ENCODE peak calls at places on chromosome 13, in seven cellular contexts. Z, T, N, F, V, R and O are unnamed samples.

GRCh38 chr13:109673477-109673876 is 112.9 kb downstream of the IRS2 start:
- DNase-seq in R (peak; percentile 27), T (no peak), F (no peak), V (no peak), N (no peak), Z (no peak), O (no peak)

GRCh38 chr13:113060557-113061270 is 44.9 kb upstream of the F7 start:
- DNase-seq in Z (no peak), V (no peak), F (no peak), T (peak; percentile 55), N (no peak), R (no peak), O (no peak)

GRCh38 chr13:112065867-112066623 is 904 bp upstream of the SOX1 start:
- DNase-seq in N (no peak), V (no peak), T (no peak), Z (no peak), F (no peak), R (no peak), O (peak; percentile 39)

GRCh38 chr13:40666905-40667621 is 622 bp upstream of the FOXO1 start:
- DNase-seq in Z (peak; percentile 56), N (peak; percentile 80), V (no peak), F (peak; percentile 35), R (no peak), T (peak; percentile 86), O (no peak)

GRCh38 chr13:26719356-26719945 is 41.1 kb downstream of the GPR12 start:
- DNase-seq in Z (no peak), R (peak; percentile 2), N (no peak), V (no peak), F (no peak), T (no peak), O (no peak)

GRCh38 chr13:24650157-24650556 is 30.1 kb upstream of the ATP12A start:
- DNase-seq in V (peak; percentile 23), N (no peak), Z (no peak), F (no peak), T (no peak), R (peak; percentile 70), O (no peak)

GRCh38 chr13:91318886-91319285 is 28.6 kb upstream of the MIR17HG start:
- DNase-seq in F (no peak), N (no peak), V (no peak), Z (no peak), T (no peak), R (no peak), O (no peak)

GRCh38 chr13:43200307-43200706 is 176.9 kb downstream of the DNAJC15 start:
- DNase-seq in R (no peak), Z (no peak), F (no peak), V (no peak), N (no peak), T (no peak), O (no peak)

GRCh38 chr13:38763446-38764381 is 76.8 kb downstream of the FREM2 start:
- DNase-seq in F (no peak), V (no peak), Z (no peak), N (peak; percentile 50), R (peak; percentile 36), T (no peak), O (no peak)

GRCh38 chr13:25691654-25692053 is 319.9 kb downstream of the ATP8A2 start:
- DNase-seq in F (no peak), T (no peak), N (no peak), Z (no peak), R (no peak), V (no peak), O (no peak)

GRCh38 chr13:93339550-93339949 is 112.9 kb downstream of the GPC6 start:
- DNase-seq in R (no peak), F (no peak), V (no peak), Z (no peak), N (no peak), T (no peak), O (no peak)

GRCh38 chr13:41311607-41312500 is 787 bp downstream of the NAA16 start:
- DNase-seq in T (peak; percentile 73), N (peak; percentile 77), V (no peak), R (peak; percentile 58), F (peak; percentile 32), Z (no peak), O (peak; percentile 53)

GRCh38 chr13:65461590-65461989 is 1768.5 kb downstream of the PCDH9 start:
- DNase-seq in N (no peak), Z (no peak), F (no peak), V (no peak), R (peak; percentile 6), T (no peak), O (no peak)

DNA sequence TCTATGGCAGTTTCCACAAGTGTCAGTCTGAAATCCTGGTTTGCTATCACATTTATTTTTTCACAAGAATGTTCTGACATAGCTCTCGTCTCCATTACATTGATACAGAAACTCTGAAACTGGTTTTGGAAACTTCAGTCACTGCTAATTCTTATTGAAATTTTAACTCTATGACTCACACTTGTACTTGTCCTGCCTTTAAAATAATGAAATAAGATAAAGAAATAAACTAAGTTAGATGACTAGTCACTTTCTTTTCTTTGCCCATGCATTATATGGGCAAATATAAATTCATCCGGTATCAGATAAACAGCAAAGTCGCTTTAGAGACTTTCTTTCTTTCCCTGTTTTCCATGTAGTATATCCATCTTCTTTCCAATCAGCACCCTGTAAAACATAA is 257.5 kb downstream of the PCDH9 start:
- DNase-seq in N (no peak), V (no peak), R (no peak), T (no peak), F (no peak), Z (no peak), O (no peak)
- TF ChIP-seq CTCF in N (no peak), V (no peak), R (no peak), T (no peak), F (no peak), Z (no peak), O (no peak)

GRCh38 chr13:55244991-55245644 is 1895.6 kb upstream of the PRR20A start:
- DNase-seq in V (no peak), T (no peak), R (no peak), N (peak; percentile 12), F (no peak), Z (no peak), O (no peak)
- TF ChIP-seq CTCF in V (no peak), T (peak; percentile 12), R (no peak), N (peak; percentile 41), F (no peak), Z (no peak), O (no peak)

GRCh38 chr13:30933334-30933681 is 852 bp downstream of the TEX26 start:
- DNase-seq in T (no peak), F (no peak), R (no peak), Z (no peak), N (no peak), V (no peak), O (no peak)

GRCh38 chr13:30936920-30937319 is 4.5 kb downstream of the TEX26 start:
- DNase-seq in F (no peak), N (no peak), T (no peak), R (no peak), Z (no peak), V (no peak), O (no peak)

GRCh38 chr13:30932481-30933333 is at the start of gene TEX26:
- DNase-seq in N (no peak), R (no peak), T (no peak), V (no peak), Z (no peak), F (peak; percentile 14), O (no peak)

GRCh38 chr13:30934803-30935202 is 2.3 kb downstream of the TEX26 start:
- DNase-seq in T (no peak), F (no peak), N (no peak), Z (no peak), V (no peak), R (no peak), O (no peak)

GRCh38 chr13:30934381-30934780 is 1.9 kb downstream of the TEX26 start:
- DNase-seq in V (no peak), T (no peak), N (no peak), F (no peak), R (peak; percentile 9), Z (no peak), O (no peak)
- TF ChIP-seq CTCF in V (peak; percentile 3), T (no peak), N (no peak), F (no peak), R (peak; percentile 20), Z (no peak), O (no peak)

GRCh38 chr13:101941095-101941777 is 460.6 kb downstream of the FGF14 start:
- DNase-seq in R (peak; percentile 30), V (no peak), T (no peak), N (no peak), Z (no peak), F (no peak), O (no peak)
- TF ChIP-seq CTCF in R (peak; percentile 46), V (peak; percentile 34), T (no peak), N (no peak), Z (no peak), F (no peak), O (no peak)

DNA sequence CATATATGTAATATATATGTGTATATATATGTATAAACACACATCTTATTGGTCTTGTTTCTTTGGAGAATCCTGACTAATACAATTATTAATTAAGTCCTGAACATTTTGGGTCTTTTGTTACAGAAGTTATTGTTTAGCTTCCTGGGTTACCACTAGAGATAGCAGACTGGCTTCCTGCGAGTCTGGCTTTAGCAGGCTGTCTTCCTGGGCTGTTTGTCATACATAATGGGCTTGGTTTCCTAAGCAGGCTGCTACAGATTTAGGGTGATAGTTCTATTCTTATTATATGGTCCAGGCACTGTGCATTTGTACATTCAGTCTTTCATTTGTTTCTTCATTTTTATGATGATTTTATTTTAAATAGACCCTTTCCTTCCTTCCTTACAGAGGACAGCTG is 312.0 kb upstream of the TMTC4 start:
- DNase-seq in Z (no peak), T (no peak), F (no peak), R (no peak), N (no peak), V (no peak), O (no peak)
- TF ChIP-seq CTCF in Z (no peak), T (no peak), F (no peak), R (no peak), N (no peak), V (no peak), O (no peak)

DNA sequence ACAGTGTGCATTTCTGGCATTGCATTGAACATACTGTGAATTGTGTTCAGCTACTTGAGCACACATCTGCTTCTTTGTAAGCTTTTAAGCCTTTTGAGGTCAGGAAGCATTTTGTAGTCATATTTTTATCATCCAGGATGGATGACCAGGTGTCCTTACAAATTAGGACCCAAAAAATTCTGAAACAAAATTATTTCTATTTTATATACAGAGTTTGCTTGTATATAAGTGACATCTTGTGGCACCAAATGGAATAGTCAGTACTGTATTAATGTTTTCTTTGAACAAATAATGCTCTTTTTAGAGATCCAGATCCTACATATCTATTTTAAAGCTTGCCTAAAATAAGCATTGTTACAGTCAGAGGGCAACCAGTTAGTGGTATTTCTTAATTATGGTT is 9.5 kb upstream of the SUPT20H start:
- DNase-seq in V (no peak), Z (no peak), R (peak; percentile 22), N (no peak), F (no peak), T (no peak), O (no peak)
- TF ChIP-seq CTCF in V (no peak), Z (no peak), R (peak; percentile 21), N (no peak), F (no peak), T (no peak), O (no peak)

DNA sequence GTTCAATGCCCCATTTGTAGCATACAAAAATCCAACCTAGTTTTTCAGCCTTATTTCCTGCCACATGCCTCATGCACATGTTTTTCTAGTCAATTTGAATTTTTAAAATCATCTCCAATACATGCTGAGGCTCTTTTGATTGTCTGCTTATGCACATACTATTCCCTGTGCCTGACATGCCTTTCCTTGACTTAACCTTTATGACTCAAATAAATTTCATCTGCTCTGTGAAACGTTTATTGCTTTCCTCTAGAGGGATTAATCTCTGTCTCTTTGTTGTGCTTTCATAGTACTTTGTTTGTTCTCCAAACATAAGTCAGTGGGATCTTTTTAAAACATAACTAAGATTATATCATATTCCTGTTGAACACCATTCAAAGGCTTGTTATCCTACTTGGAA is 346.7 kb downstream of the FGF14 start:
- DNase-seq in T (no peak), V (no peak), Z (no peak), R (peak; percentile 1), N (no peak), F (no peak), O (no peak)
- TF ChIP-seq CTCF in T (no peak), V (no peak), Z (no peak), R (no peak), N (no peak), F (no peak), O (no peak)